ENCODE peak calls at places on chromosome 2, in ten cellular contexts. One of them, this sample, is unnamed.

GRCh38 chr2:121171625-121172119 is 113.3 kb downstream of the TFCP2L1 start:
- DNase-seq in left cardiac atrium: no peak
- DNase-seq in dermis blood vessel endothelial cell: no peak
- DNase-seq in NCI-H1694: no peak
- DNase-seq in hepatic stellate cell: no peak
- DNase-seq in NCI-H2171: no peak
- DNase-seq in adrenal gland: no peak
- DNase-seq in stimulated activated CD4-positive, alpha-beta T cell treated with anti-CD3 and anti-CD28 coated beads, Interleukin-2, amount 100 ng/mL, for 48 hours: no peak
- DNase-seq in NCI-H1092: no peak
- DNase-seq in astrocyte of the spinal cord: no peak
- DNase-seq in this sample: no peak

GRCh38 chr2:119544075-119545031 is at the start of gene CFAP221:
- DNase-seq in stimulated activated CD4-positive, alpha-beta T cell treated with anti-CD3 and anti-CD28 coated beads, Interleukin-2, amount 100 ng/mL, for 48 hours: peak
- DNase-seq in NCI-H1092: peak
- DNase-seq in hepatic stellate cell: peak
- DNase-seq in dermis blood vessel endothelial cell: peak
- DNase-seq in astrocyte of the spinal cord: peak
- DNase-seq in left cardiac atrium: peak
- DNase-seq in NCI-H2171: peak
- DNase-seq in adrenal gland: peak
- DNase-seq in NCI-H1694: peak
- DNase-seq in this sample: no peak

GRCh38 chr2:15871239-15871783 is 69.0 kb upstream of the MYCN start:
- DNase-seq in dermis blood vessel endothelial cell: no peak
- DNase-seq in NCI-H1694: no peak
- DNase-seq in stimulated activated CD4-positive, alpha-beta T cell treated with anti-CD3 and anti-CD28 coated beads, Interleukin-2, amount 100 ng/mL, for 48 hours: no peak
- DNase-seq in NCI-H1092: no peak
- DNase-seq in astrocyte of the spinal cord: no peak
- DNase-seq in NCI-H2171: no peak
- DNase-seq in left cardiac atrium: no peak
- DNase-seq in adrenal gland: no peak
- DNase-seq in hepatic stellate cell: no peak
- DNase-seq in this sample: no peak

GRCh38 chr2:165245081-165245480 is 5.9 kb downstream of the SCN2A start:
- DNase-seq in hepatic stellate cell: no peak
- DNase-seq in adrenal gland: no peak
- DNase-seq in dermis blood vessel endothelial cell: no peak
- DNase-seq in left cardiac atrium: no peak
- DNase-seq in NCI-H2171: no peak
- DNase-seq in astrocyte of the spinal cord: no peak
- DNase-seq in NCI-H1092: no peak
- DNase-seq in NCI-H1694: no peak
- DNase-seq in stimulated activated CD4-positive, alpha-beta T cell treated with anti-CD3 and anti-CD28 coated beads, Interleukin-2, amount 100 ng/mL, for 48 hours: no peak
- DNase-seq in this sample: no peak

GRCh38 chr2:138373993-138374408 is 127.6 kb upstream of the SPOPL start:
- DNase-seq in astrocyte of the spinal cord: peak
- DNase-seq in dermis blood vessel endothelial cell: peak
- DNase-seq in NCI-H1092: no peak
- DNase-seq in hepatic stellate cell: peak
- DNase-seq in left cardiac atrium: no peak
- DNase-seq in NCI-H2171: peak
- DNase-seq in NCI-H1694: peak
- DNase-seq in stimulated activated CD4-positive, alpha-beta T cell treated with anti-CD3 and anti-CD28 coated beads, Interleukin-2, amount 100 ng/mL, for 48 hours: no peak
- DNase-seq in adrenal gland: no peak
- DNase-seq in this sample: peak

GRCh38 chr2:189412330-189412953 is 28.8 kb upstream of the WDR75 start:
- DNase-seq in left cardiac atrium: no peak
- DNase-seq in NCI-H2171: no peak
- DNase-seq in adrenal gland: no peak
- DNase-seq in astrocyte of the spinal cord: peak
- DNase-seq in NCI-H1694: peak
- DNase-seq in stimulated activated CD4-positive, alpha-beta T cell treated with anti-CD3 and anti-CD28 coated beads, Interleukin-2, amount 100 ng/mL, for 48 hours: peak
- DNase-seq in dermis blood vessel endothelial cell: peak
- DNase-seq in hepatic stellate cell: no peak
- DNase-seq in NCI-H1092: no peak
- DNase-seq in this sample: peak

GRCh38 chr2:62894966-62895631 is 155.5 kb upstream of the OTX1 start:
- DNase-seq in dermis blood vessel endothelial cell: no peak
- DNase-seq in NCI-H1694: no peak
- DNase-seq in astrocyte of the spinal cord: no peak
- DNase-seq in adrenal gland: no peak
- DNase-seq in left cardiac atrium: no peak
- DNase-seq in NCI-H1092: no peak
- DNase-seq in stimulated activated CD4-positive, alpha-beta T cell treated with anti-CD3 and anti-CD28 coated beads, Interleukin-2, amount 100 ng/mL, for 48 hours: no peak
- DNase-seq in hepatic stellate cell: no peak
- DNase-seq in NCI-H2171: no peak
- DNase-seq in this sample: no peak

GRCh38 chr2:223626713-223627112 is 24.6 kb upstream of the SCG2 start:
- DNase-seq in NCI-H1694: no peak
- DNase-seq in dermis blood vessel endothelial cell: no peak
- DNase-seq in NCI-H1092: no peak
- DNase-seq in hepatic stellate cell: peak
- DNase-seq in adrenal gland: no peak
- DNase-seq in astrocyte of the spinal cord: peak
- DNase-seq in NCI-H2171: no peak
- DNase-seq in stimulated activated CD4-positive, alpha-beta T cell treated with anti-CD3 and anti-CD28 coated beads, Interleukin-2, amount 100 ng/mL, for 48 hours: no peak
- DNase-seq in left cardiac atrium: no peak
- DNase-seq in this sample: no peak

GRCh38 chr2:200479617-200480292 is 30.1 kb downstream of the KCTD18 start:
- DNase-seq in hepatic stellate cell: peak
- DNase-seq in NCI-H1092: no peak
- DNase-seq in NCI-H2171: no peak
- DNase-seq in dermis blood vessel endothelial cell: no peak
- DNase-seq in left cardiac atrium: no peak
- DNase-seq in NCI-H1694: no peak
- DNase-seq in astrocyte of the spinal cord: peak
- DNase-seq in adrenal gland: no peak
- DNase-seq in stimulated activated CD4-positive, alpha-beta T cell treated with anti-CD3 and anti-CD28 coated beads, Interleukin-2, amount 100 ng/mL, for 48 hours: no peak
- DNase-seq in this sample: no peak

GRCh38 chr2:24362253-24362652 is 1.9 kb upstream of the ITSN2 start:
- DNase-seq in adrenal gland: no peak
- DNase-seq in NCI-H2171: no peak
- DNase-seq in stimulated activated CD4-positive, alpha-beta T cell treated with anti-CD3 and anti-CD28 coated beads, Interleukin-2, amount 100 ng/mL, for 48 hours: no peak
- DNase-seq in NCI-H1092: no peak
- DNase-seq in NCI-H1694: no peak
- DNase-seq in hepatic stellate cell: no peak
- DNase-seq in astrocyte of the spinal cord: no peak
- DNase-seq in left cardiac atrium: no peak
- DNase-seq in dermis blood vessel endothelial cell: no peak
- DNase-seq in this sample: no peak

GRCh38 chr2:231528636-231529030 is 1.6 kb downstream of the NMUR1 start:
- DNase-seq in NCI-H1092: no peak
- DNase-seq in NCI-H2171: no peak
- DNase-seq in hepatic stellate cell: no peak
- DNase-seq in astrocyte of the spinal cord: no peak
- DNase-seq in NCI-H1694: no peak
- DNase-seq in dermis blood vessel endothelial cell: no peak
- DNase-seq in left cardiac atrium: no peak
- DNase-seq in stimulated activated CD4-positive, alpha-beta T cell treated with anti-CD3 and anti-CD28 coated beads, Interleukin-2, amount 100 ng/mL, for 48 hours: no peak
- DNase-seq in adrenal gland: no peak
- DNase-seq in this sample: no peak

GRCh38 chr2:104836253-104836652 is 17.7 kb upstream of the POU3F3 start:
- DNase-seq in stimulated activated CD4-positive, alpha-beta T cell treated with anti-CD3 and anti-CD28 coated beads, Interleukin-2, amount 100 ng/mL, for 48 hours: no peak
- DNase-seq in NCI-H1092: no peak
- DNase-seq in NCI-H1694: no peak
- DNase-seq in adrenal gland: peak
- DNase-seq in hepatic stellate cell: no peak
- DNase-seq in NCI-H2171: no peak
- DNase-seq in dermis blood vessel endothelial cell: no peak
- DNase-seq in left cardiac atrium: no peak
- DNase-seq in astrocyte of the spinal cord: no peak
- DNase-seq in this sample: no peak

GRCh38 chr2:207632575-207633492 is 7.6 kb upstream of the METTL21A start:
- DNase-seq in left cardiac atrium: no peak
- DNase-seq in NCI-H1092: no peak
- DNase-seq in NCI-H2171: no peak
- DNase-seq in NCI-H1694: no peak
- DNase-seq in adrenal gland: no peak
- DNase-seq in dermis blood vessel endothelial cell: no peak
- DNase-seq in astrocyte of the spinal cord: no peak
- DNase-seq in hepatic stellate cell: peak
- DNase-seq in stimulated activated CD4-positive, alpha-beta T cell treated with anti-CD3 and anti-CD28 coated beads, Interleukin-2, amount 100 ng/mL, for 48 hours: peak
- DNase-seq in this sample: no peak

GRCh38 chr2:137168564-137168963 is 403.2 kb downstream of the THSD7B start:
- DNase-seq in NCI-H1092: no peak
- DNase-seq in dermis blood vessel endothelial cell: no peak
- DNase-seq in stimulated activated CD4-positive, alpha-beta T cell treated with anti-CD3 and anti-CD28 coated beads, Interleukin-2, amount 100 ng/mL, for 48 hours: no peak
- DNase-seq in astrocyte of the spinal cord: peak
- DNase-seq in adrenal gland: no peak
- DNase-seq in hepatic stellate cell: no peak
- DNase-seq in left cardiac atrium: no peak
- DNase-seq in NCI-H1694: no peak
- DNase-seq in NCI-H2171: no peak
- DNase-seq in this sample: no peak

GRCh38 chr2:3689998-3690748 is 13.2 kb upstream of the DCDC2C start:
- DNase-seq in hepatic stellate cell: no peak
- DNase-seq in NCI-H1694: no peak
- DNase-seq in adrenal gland: no peak
- DNase-seq in left cardiac atrium: no peak
- DNase-seq in NCI-H2171: no peak
- DNase-seq in dermis blood vessel endothelial cell: no peak
- DNase-seq in astrocyte of the spinal cord: no peak
- DNase-seq in stimulated activated CD4-positive, alpha-beta T cell treated with anti-CD3 and anti-CD28 coated beads, Interleukin-2, amount 100 ng/mL, for 48 hours: no peak
- DNase-seq in NCI-H1092: no peak
- DNase-seq in this sample: no peak

GRCh38 chr2:189570565-189570964 is 10.0 kb downstream of the SLC40A1 start:
- DNase-seq in dermis blood vessel endothelial cell: no peak
- DNase-seq in NCI-H1092: no peak
- DNase-seq in astrocyte of the spinal cord: peak
- DNase-seq in NCI-H1694: no peak
- DNase-seq in NCI-H2171: no peak
- DNase-seq in hepatic stellate cell: peak
- DNase-seq in left cardiac atrium: no peak
- DNase-seq in adrenal gland: no peak
- DNase-seq in stimulated activated CD4-positive, alpha-beta T cell treated with anti-CD3 and anti-CD28 coated beads, Interleukin-2, amount 100 ng/mL, for 48 hours: no peak
- DNase-seq in this sample: no peak

GRCh38 chr2:119202610-119203351 is 20.9 kb upstream of the STEAP3 start:
- DNase-seq in hepatic stellate cell: no peak
- DNase-seq in dermis blood vessel endothelial cell: no peak
- DNase-seq in NCI-H1092: no peak
- DNase-seq in astrocyte of the spinal cord: no peak
- DNase-seq in adrenal gland: no peak
- DNase-seq in left cardiac atrium: no peak
- DNase-seq in stimulated activated CD4-positive, alpha-beta T cell treated with anti-CD3 and anti-CD28 coated beads, Interleukin-2, amount 100 ng/mL, for 48 hours: no peak
- DNase-seq in NCI-H2171: no peak
- DNase-seq in NCI-H1694: no peak
- DNase-seq in this sample: peak